ENCODE peak calls at places on chromosomes 1 and 21, in seven cellular contexts. Z is heart left ventricle, U is uterus, L is breast epithelium, H is tibial nerve, D is IMR-90, I is prostate gland. W is an unnamed sample. For H3K36me3, the result is how much of the 10 kb centered on the place peaks cover.

GRCh38 chr1:97084566-97084965 is 363.0 kb downstream of the PTBP2 start:
- DNase-seq in Z (no peak), U (no peak), L (no peak), H (no peak), D (peak), I (no peak), W (no peak)

GRCh38 chr1:23367791-23368561 is 1.7 kb downstream of the ZNF436 start:
- DNase-seq in Z (peak), U (peak), L (peak), H (peak), D (peak), I (peak), W (peak)

GRCh38 chr1:78715181-78715661 is 65.6 kb downstream of the IFI44 start:
- DNase-seq in Z (no peak), U (no peak), L (no peak), H (no peak), D (peak), I (no peak), W (no peak)

GRCh38 chr1:9797049-9797448 is 26.7 kb downstream of the CLSTN1 start:
- DNase-seq in Z (no peak), U (no peak), L (no peak), H (no peak), D (no peak), I (no peak), W (no peak)

GRCh38 chr1:67722292-67722944 is 37.4 kb downstream of the GADD45A start:
- DNase-seq in Z (no peak), U (no peak), L (no peak), H (no peak), D (peak), I (no peak), W (no peak)

GRCh38 chr1:88341436-88341835 is 342.6 kb upstream of the PKN2 start:
- DNase-seq in Z (no peak), U (no peak), L (no peak), H (no peak), D (no peak), I (no peak), W (no peak)

GRCh38 chr21:37780991-37781983 is 135.0 kb downstream of the KCNJ6 start:
- DNase-seq in Z (no peak), U (no peak), L (no peak), H (no peak), D (no peak), I (no peak), W (no peak)

GRCh38 chr21:25910809-25911208 is 176.0 kb downstream of the GABPA start:
- DNase-seq in Z (no peak), U (no peak), L (no peak), H (no peak), D (no peak), I (no peak), W (no peak)

GRCh38 chr1:152515454-152515823 is 1.2 kb downstream of the CRCT1 start:
- DNase-seq in Z (no peak), U (no peak), L (no peak), H (no peak), D (peak), I (no peak), W (no peak)

GRCh38 chr1:223707270-223708000 is 4.9 kb upstream of the CAPN2 start:
- DNase-seq in Z (peak), U (peak), L (peak), H (no peak), D (peak), I (peak), W (peak)

GRCh38 chr21:45979651-45980050 is 1.9 kb upstream of the COL6A1 start:
- DNase-seq in Z (no peak), U (peak), L (no peak), H (no peak), D (no peak), I (no peak), W (no peak)

GRCh38 chr1:196372896-196373536 is 235.2 kb downstream of the KCNT2 start:
- DNase-seq in Z (no peak), U (no peak), L (no peak), H (no peak), D (peak), I (no peak), W (no peak)

GRCh38 chr21:15809818-15810217 is 80.0 kb downstream of the USP25 start:
- DNase-seq in Z (no peak), U (no peak), L (no peak), H (no peak), D (peak), I (no peak), W (peak)

GRCh38 chr1:3275471-3276340 is 178.8 kb upstream of the ARHGEF16 start:
- DNase-seq in Z (peak), U (no peak), L (no peak), H (no peak), D (peak), I (no peak), W (no peak)

GRCh38 chr1:203663294-203663693 is 36.7 kb downstream of the ATP2B4 start:
- DNase-seq in Z (no peak), U (no peak), L (no peak), H (no peak), D (peak), I (no peak), W (peak)

GRCh38 chr1:3903141-3904005 is 3.3 kb upstream of the C1orf174 start:
- DNase-seq in Z (no peak), U (no peak), L (no peak), H (no peak), D (no peak), I (no peak), W (no peak)

GRCh38 chr1:14037101-14037807 is 337.3 kb downstream of the PRDM2 start:
- DNase-seq in Z (no peak), U (no peak), L (no peak), H (no peak), D (no peak), I (no peak), W (no peak)

GRCh38 chr1:182388392-182389134 is 3.0 kb downstream of the GLUL start:
- DNase-seq in Z (no peak), U (no peak), L (no peak), H (no peak), D (no peak), I (no peak), W (no peak)

GRCh38 chr1:207925210-207925609 is 14.3 kb upstream of the CD34 start:
- DNase-seq in Z (peak), U (no peak), L (peak), H (peak), D (no peak), I (peak), W (peak)

DNA sequence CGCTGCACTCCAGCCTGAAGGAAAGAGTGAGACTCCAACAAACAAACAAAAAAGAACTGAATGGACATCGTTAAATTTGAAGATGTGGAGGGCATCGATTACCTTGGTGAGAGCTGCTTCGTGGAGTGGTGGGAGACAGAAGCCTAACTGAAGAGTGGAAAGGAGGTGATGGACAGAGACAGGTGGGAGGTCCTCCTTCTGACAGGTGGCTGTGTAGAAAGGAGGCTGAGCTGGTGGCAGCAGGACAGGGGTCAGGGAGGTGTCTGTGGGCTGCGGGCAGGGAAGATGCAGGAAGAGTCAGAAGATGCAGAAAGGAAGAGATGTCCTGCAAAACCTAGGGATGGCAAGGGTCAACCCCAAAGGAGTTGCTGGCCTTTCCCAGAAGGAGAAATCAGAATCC is 30.5 kb downstream of the C1orf216 start:
- DNase-seq in Z (no peak), U (no peak), L (no peak), H (no peak), D (no peak), I (no peak), W (no peak)
- TF ChIP-seq POLR2A in Z (no peak), U (no peak), L (no peak), H (no peak), D (no peak), I (no peak), W (no peak)

DNA sequence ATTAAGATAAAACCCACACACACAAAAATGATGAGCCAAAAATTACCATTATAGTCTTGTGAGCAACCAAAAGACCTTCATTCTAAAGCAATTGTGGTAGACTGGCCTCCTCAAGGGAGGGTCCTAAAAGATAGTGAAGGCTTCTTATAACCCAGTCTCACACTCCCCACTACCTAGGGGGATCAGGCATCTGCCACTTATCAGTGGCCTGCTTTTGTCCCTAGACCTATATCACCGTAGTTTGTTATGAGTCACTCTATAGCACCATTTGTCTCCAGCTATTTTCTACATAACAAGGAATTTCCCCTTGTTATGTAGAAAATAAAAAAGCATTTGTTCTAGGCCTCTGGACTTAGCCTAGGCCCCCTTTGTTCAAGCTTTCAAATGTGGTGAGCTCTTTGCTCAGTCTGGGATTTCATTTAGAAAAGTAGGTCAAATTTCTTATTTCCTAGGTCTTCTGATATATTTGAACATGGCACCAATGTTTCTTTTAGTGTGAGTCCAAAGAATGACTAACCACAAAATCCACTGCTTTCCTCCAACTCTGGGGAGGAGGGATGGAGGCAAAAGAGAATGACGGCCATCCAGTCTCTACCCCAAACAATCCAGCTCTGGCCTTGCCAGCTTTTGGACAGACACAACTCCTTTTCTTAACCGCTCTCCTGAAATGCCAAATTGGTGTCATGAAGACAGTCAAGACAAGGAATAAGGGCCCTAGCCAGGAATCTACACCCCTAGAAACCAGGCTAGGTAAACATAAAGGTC is 8.9 kb downstream of the ADAR start:
- DNase-seq in Z (no peak), U (no peak), L (no peak), H (no peak), D (peak), I (no peak), W (no peak)
- H3K36me3 ChIP-seq in Z (half or more), U (under half), L (under half), H (under half), D (half or more), I (under half), W (half or more)

GRCh38 chr1:11735854-11736745 is at the start of gene AGTRAP:
- DNase-seq in Z (peak), U (peak), L (peak), H (peak), D (peak), I (peak), W (peak)
- TF ChIP-seq POLR2A in Z (peak), U (peak), L (peak), H (peak), D (no peak), I (peak), W (peak)

GRCh38 chr1:179996099-179996498 is 41.5 kb downstream of the CEP350 start:
- DNase-seq in Z (no peak), U (no peak), L (no peak), H (no peak), D (no peak), I (no peak), W (no peak)
- H3K36me3 ChIP-seq in Z (half or more), U (under half), L (under half), H (under half), D (under half), I (under half), W (under half)

GRCh38 chr1:154716614-154717372 is 108.8 kb upstream of the ADAR start:
- DNase-seq in Z (no peak), U (peak), L (no peak), H (no peak), D (no peak), I (no peak), W (peak)

GRCh38 chr1:154717467-154718004 is 109.5 kb upstream of the ADAR start:
- DNase-seq in Z (no peak), U (no peak), L (no peak), H (no peak), D (no peak), I (no peak), W (no peak)

GRCh38 chr1:154720328-154721301 is 112.6 kb upstream of the ADAR start:
- DNase-seq in Z (no peak), U (no peak), L (no peak), H (no peak), D (no peak), I (no peak), W (no peak)

GRCh38 chr1:154719586-154720327 is 111.8 kb upstream of the ADAR start:
- DNase-seq in Z (no peak), U (no peak), L (no peak), H (no peak), D (no peak), I (no peak), W (no peak)

DNA sequence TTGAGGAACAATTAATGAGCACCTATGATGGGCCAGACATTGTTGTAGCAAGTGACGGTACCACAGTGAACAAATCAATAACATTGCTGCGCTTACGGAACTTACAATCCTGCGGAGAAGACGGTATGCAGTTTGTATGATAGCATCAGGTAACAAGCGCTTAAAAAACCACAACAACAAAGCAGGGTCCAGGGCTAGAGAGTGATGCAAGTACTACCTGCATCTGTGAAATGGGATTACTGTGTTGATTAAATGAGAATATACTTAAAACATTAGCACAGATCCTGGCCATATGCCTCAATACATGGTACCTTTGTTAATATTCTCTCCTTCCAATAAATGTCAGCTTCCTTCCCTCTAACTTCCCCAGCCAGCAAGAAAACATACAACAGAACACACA is 110.6 kb upstream of the ADAR start:
- DNase-seq in Z (no peak), U (no peak), L (no peak), H (no peak), D (no peak), I (no peak), W (no peak)
- TF ChIP-seq POLR2A in Z (no peak), U (no peak), L (no peak), H (no peak), D (no peak), I (no peak), W (no peak)

DNA sequence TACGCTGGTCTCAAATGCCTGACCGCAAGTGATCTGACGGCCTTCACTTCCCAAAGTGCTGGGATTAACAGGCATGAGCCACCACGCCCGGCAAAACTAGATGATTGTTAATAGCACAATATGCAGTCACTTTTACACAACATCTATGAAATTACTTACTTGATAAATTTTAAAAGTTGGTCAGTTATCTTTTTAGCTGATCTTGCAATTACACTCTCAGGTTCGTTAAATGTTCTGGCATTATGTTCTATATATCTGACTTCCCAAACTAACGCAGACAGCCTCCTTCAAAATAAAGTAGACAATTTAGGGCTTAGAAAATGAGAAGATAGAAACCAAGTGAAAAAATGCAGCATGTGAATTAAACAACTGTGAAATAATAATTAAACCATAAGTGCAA is 31.8 kb upstream of the PSMG1 start:
- DNase-seq in Z (no peak), U (no peak), L (no peak), H (no peak), D (no peak), I (no peak), W (no peak)
- H3K36me3 ChIP-seq in Z (half or more), U (under half), L (under half), H (under half), D (under half), I (under half), W (half or more)

DNA sequence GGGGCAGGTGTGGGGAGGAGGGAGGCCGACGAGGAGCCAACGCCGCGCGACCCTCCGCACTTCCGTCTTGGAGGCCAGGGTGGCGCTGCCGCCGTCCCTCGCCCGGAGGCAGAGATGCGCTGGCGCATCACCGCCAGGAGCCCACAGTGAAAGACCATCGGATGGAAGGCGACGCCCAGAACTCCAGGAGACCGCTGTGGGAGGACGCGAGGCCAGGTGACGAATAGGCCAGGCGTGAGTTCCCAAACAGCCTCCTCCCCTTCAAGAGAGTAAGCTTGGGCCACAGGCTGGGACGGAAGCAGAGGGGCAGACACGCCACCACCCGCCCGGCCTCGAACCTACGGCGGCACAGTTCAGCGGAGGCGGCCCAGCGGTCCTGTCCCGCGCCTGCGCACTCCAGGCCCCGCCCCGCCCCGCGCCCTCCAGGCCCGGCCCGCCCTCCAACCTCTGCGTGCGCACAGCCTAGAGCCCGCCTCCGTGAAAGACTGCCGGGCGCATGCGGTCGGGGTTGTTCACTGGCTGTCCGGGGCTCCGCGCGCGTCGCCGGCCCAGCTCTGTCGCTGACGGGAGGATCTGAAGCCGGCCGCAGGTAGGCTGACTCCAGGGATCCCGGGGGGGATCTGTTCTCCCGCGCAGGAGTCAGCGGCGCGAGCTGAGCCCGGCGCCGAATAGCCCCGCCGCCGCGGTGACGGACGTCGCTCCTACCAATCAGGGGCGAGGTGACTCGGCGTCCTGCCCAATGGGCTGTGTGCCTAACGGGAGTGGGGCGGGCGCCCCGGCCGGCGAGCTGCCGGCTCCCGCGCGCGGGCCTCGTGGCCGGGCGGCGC is at the start of gene CTPS1:
- DNase-seq in Z (peak), U (peak), L (peak), H (peak), D (peak), I (peak), W (peak)
- TF ChIP-seq POLR2A in Z (peak), U (peak), L (no peak), H (peak), D (peak), I (peak), W (peak)

DNA sequence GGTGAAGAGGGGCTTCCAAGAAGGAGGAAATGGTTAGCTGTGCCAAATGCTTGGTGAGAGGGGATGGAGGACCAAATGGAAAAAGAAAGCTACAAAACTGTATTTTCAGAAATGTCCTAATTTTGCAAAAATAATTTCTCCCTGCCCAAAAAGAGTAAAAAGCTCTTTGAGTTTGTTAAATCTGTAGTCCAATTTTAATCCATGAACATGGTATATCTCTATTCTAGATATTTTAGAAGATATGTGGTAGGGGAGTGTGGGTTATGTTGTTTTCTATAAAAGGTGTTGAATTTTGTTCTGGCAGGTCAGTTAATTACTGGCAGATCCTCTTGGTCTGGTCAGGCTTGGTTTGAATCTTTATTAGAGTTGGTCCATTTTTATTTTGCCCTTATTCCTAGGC is 474.1 kb upstream of the VAMP3 start:
- DNase-seq in Z (no peak), U (no peak), L (no peak), H (no peak), D (no peak), I (no peak), W (no peak)
- H3K36me3 ChIP-seq in Z (under half), U (under half), L (under half), H (under half), D (under half), I (under half), W (under half)

DNA sequence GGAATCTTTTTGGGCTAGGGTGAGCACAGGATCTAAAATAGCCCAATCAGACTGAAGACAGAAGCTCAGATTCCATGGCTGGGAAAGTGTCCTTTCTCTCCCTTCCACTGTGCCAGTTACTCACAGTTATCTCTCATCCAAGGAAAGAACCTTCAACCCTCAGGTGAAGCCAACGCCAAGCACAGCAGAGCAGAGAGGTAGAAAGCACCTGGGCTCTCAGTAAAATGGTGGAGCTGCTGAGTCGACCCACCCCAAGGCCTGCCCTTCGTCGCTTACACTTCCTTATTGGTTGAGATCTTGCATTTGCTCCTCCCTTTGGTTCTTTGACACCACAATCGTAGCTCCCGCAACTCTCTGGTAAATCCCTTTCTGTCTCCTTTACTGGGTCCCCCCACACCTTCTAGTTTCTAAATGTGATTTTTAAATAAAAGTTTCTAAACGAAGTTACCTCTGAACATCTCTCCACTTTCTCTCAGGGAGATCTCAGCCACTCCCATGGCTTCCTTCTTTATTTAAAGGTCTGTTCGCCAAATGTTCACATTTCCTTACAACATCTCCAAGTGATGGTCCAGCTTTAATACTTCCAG is 27.5 kb upstream of the SLC30A1 start:
- DNase-seq in Z (no peak), U (no peak), L (no peak), H (no peak), D (no peak), I (no peak), W (no peak)
- TF ChIP-seq POLR2A in Z (no peak), U (no peak), L (no peak), H (no peak), D (no peak), I (no peak), W (no peak)

W was measured in gastrocnemius medialis.